ENCODE peak calls at places on chromosomes 12 and 14, in seven cellular contexts. One of them, this sample, is unnamed. For H3K4me1, the result is how much of the 10 kb centered on the place peaks cover.

GRCh38 chr12:102481705-102482104 is 1.3 kb upstream of the IGF1 start:
- DNase-seq in tibial nerve: no peak
- DNase-seq in fibroblast of lung: no peak
- DNase-seq in GM23338: no peak
- DNase-seq in psoas muscle: no peak
- DNase-seq in heart left ventricle: no peak
- DNase-seq in OCI-LY7: no peak
- DNase-seq in this sample: no peak

GRCh38 chr12:25972783-25973182 is 14.3 kb downstream of the RASSF8 start:
- DNase-seq in tibial nerve: no peak
- DNase-seq in fibroblast of lung: peak
- DNase-seq in GM23338: no peak
- DNase-seq in psoas muscle: no peak
- DNase-seq in heart left ventricle: no peak
- DNase-seq in OCI-LY7: no peak
- DNase-seq in this sample: no peak

GRCh38 chr12:109987615-109988014 is 8.6 kb downstream of the GIT2 start:
- DNase-seq in tibial nerve: no peak
- DNase-seq in fibroblast of lung: no peak
- DNase-seq in GM23338: no peak
- DNase-seq in psoas muscle: no peak
- DNase-seq in heart left ventricle: no peak
- DNase-seq in OCI-LY7: no peak
- DNase-seq in this sample: no peak

GRCh38 chr14:99527427-99528076 is 46.3 kb downstream of the CCNK start:
- DNase-seq in tibial nerve: no peak
- DNase-seq in fibroblast of lung: no peak
- DNase-seq in GM23338: no peak
- DNase-seq in psoas muscle: no peak
- DNase-seq in heart left ventricle: no peak
- DNase-seq in OCI-LY7: no peak
- DNase-seq in this sample: no peak

GRCh38 chr12:6752181-6752930 is 585 bp downstream of the MLF2 start:
- DNase-seq in tibial nerve: no peak
- DNase-seq in fibroblast of lung: peak
- DNase-seq in GM23338: peak
- DNase-seq in psoas muscle: no peak
- DNase-seq in heart left ventricle: peak
- DNase-seq in OCI-LY7: peak
- DNase-seq in this sample: no peak

GRCh38 chr14:30569216-30569902 is 10.4 kb downstream of the G2E3 start:
- DNase-seq in tibial nerve: no peak
- DNase-seq in fibroblast of lung: no peak
- DNase-seq in GM23338: peak
- DNase-seq in psoas muscle: no peak
- DNase-seq in heart left ventricle: no peak
- DNase-seq in OCI-LY7: no peak
- DNase-seq in this sample: no peak

GRCh38 chr14:55274760-55275159 is 3.5 kb downstream of the FBXO34 start:
- DNase-seq in tibial nerve: no peak
- DNase-seq in fibroblast of lung: peak
- DNase-seq in GM23338: no peak
- DNase-seq in psoas muscle: no peak
- DNase-seq in heart left ventricle: no peak
- DNase-seq in OCI-LY7: no peak
- DNase-seq in this sample: no peak

GRCh38 chr14:97077253-97077653 is 280.1 kb downstream of the VRK1 start:
- DNase-seq in tibial nerve: peak
- DNase-seq in fibroblast of lung: no peak
- DNase-seq in GM23338: no peak
- DNase-seq in psoas muscle: no peak
- DNase-seq in heart left ventricle: peak
- DNase-seq in OCI-LY7: no peak
- DNase-seq in this sample: peak

GRCh38 chr12:39490500-39491276 is 47.8 kb upstream of the KIF21A start:
- DNase-seq in tibial nerve: no peak
- DNase-seq in fibroblast of lung: peak
- DNase-seq in GM23338: no peak
- DNase-seq in psoas muscle: no peak
- DNase-seq in heart left ventricle: no peak
- DNase-seq in OCI-LY7: no peak
- DNase-seq in this sample: no peak

GRCh38 chr14:90454041-90455000 is 57.5 kb downstream of the CALM1 start:
- DNase-seq in tibial nerve: peak
- DNase-seq in fibroblast of lung: peak
- DNase-seq in GM23338: peak
- DNase-seq in psoas muscle: peak
- DNase-seq in heart left ventricle: peak
- DNase-seq in OCI-LY7: peak
- DNase-seq in this sample: peak

GRCh38 chr14:84087986-84088531 is 1441.9 kb upstream of the FLRT2 start:
- DNase-seq in tibial nerve: no peak
- DNase-seq in fibroblast of lung: peak
- DNase-seq in GM23338: no peak
- DNase-seq in psoas muscle: no peak
- DNase-seq in heart left ventricle: no peak
- DNase-seq in OCI-LY7: no peak
- DNase-seq in this sample: no peak

GRCh38 chr12:27501956-27502562 is 21.9 kb upstream of the PPFIBP1 start:
- DNase-seq in tibial nerve: no peak
- DNase-seq in fibroblast of lung: no peak
- DNase-seq in GM23338: no peak
- DNase-seq in psoas muscle: no peak
- DNase-seq in heart left ventricle: no peak
- DNase-seq in OCI-LY7: no peak
- DNase-seq in this sample: no peak

GRCh38 chr14:76050797-76051392 is 65.3 kb downstream of the IFT43 start:
- DNase-seq in tibial nerve: peak
- DNase-seq in fibroblast of lung: peak
- DNase-seq in GM23338: peak
- DNase-seq in psoas muscle: no peak
- DNase-seq in heart left ventricle: peak
- DNase-seq in OCI-LY7: peak
- DNase-seq in this sample: peak

GRCh38 chr14:52069617-52070431 is 965 bp upstream of the NID2 start:
- DNase-seq in tibial nerve: peak
- DNase-seq in fibroblast of lung: peak
- DNase-seq in GM23338: peak
- DNase-seq in psoas muscle: no peak
- DNase-seq in heart left ventricle: no peak
- DNase-seq in OCI-LY7: no peak
- DNase-seq in this sample: no peak

GRCh38 chr14:94474581-94475031 is 1.4 kb downstream of the SERPINA9 start:
- DNase-seq in tibial nerve: no peak
- DNase-seq in fibroblast of lung: no peak
- DNase-seq in GM23338: peak
- DNase-seq in psoas muscle: no peak
- DNase-seq in heart left ventricle: no peak
- DNase-seq in OCI-LY7: no peak
- DNase-seq in this sample: no peak

GRCh38 chr12:19088576-19088975 is 41.0 kb upstream of the PLEKHA5 start:
- DNase-seq in tibial nerve: no peak
- DNase-seq in fibroblast of lung: no peak
- DNase-seq in GM23338: no peak
- DNase-seq in psoas muscle: no peak
- DNase-seq in heart left ventricle: no peak
- DNase-seq in OCI-LY7: no peak
- DNase-seq in this sample: no peak

GRCh38 chr12:46386360-46386867 is 13.8 kb upstream of the SLC38A2 start:
- DNase-seq in tibial nerve: no peak
- DNase-seq in fibroblast of lung: peak
- DNase-seq in GM23338: no peak
- DNase-seq in psoas muscle: no peak
- DNase-seq in heart left ventricle: no peak
- DNase-seq in OCI-LY7: no peak
- DNase-seq in this sample: no peak

GRCh38 chr12:122790393-122791075 is 16.2 kb downstream of the CCDC62 start:
- DNase-seq in tibial nerve: no peak
- DNase-seq in fibroblast of lung: no peak
- DNase-seq in GM23338: peak
- DNase-seq in psoas muscle: no peak
- DNase-seq in heart left ventricle: no peak
- DNase-seq in OCI-LY7: no peak
- DNase-seq in this sample: no peak

GRCh38 chr14:75711796-75712211 is 50.8 kb downstream of the TTLL5 start:
- DNase-seq in tibial nerve: no peak
- DNase-seq in fibroblast of lung: peak
- DNase-seq in GM23338: peak
- DNase-seq in psoas muscle: peak
- DNase-seq in heart left ventricle: peak
- DNase-seq in OCI-LY7: no peak
- DNase-seq in this sample: peak

GRCh38 chr12:131380961-131381705 is 329.8 kb upstream of the SFSWAP start:
- DNase-seq in tibial nerve: no peak
- DNase-seq in fibroblast of lung: no peak
- DNase-seq in GM23338: peak
- DNase-seq in psoas muscle: no peak
- DNase-seq in heart left ventricle: no peak
- DNase-seq in OCI-LY7: no peak
- DNase-seq in this sample: no peak

GRCh38 chr12:131380220-131380957 is 330.5 kb upstream of the SFSWAP start:
- DNase-seq in tibial nerve: no peak
- DNase-seq in fibroblast of lung: no peak
- DNase-seq in GM23338: no peak
- DNase-seq in psoas muscle: no peak
- DNase-seq in heart left ventricle: no peak
- DNase-seq in OCI-LY7: no peak
- DNase-seq in this sample: no peak

GRCh38 chr12:131378861-131379665 is 331.8 kb upstream of the SFSWAP start:
- DNase-seq in tibial nerve: no peak
- DNase-seq in fibroblast of lung: no peak
- DNase-seq in GM23338: no peak
- DNase-seq in psoas muscle: no peak
- DNase-seq in heart left ventricle: no peak
- DNase-seq in OCI-LY7: no peak
- DNase-seq in this sample: no peak

GRCh38 chr12:131378176-131378842 is 332.6 kb upstream of the SFSWAP start:
- DNase-seq in tibial nerve: no peak
- DNase-seq in fibroblast of lung: no peak
- DNase-seq in GM23338: no peak
- DNase-seq in psoas muscle: no peak
- DNase-seq in heart left ventricle: no peak
- DNase-seq in OCI-LY7: no peak
- DNase-seq in this sample: no peak

GRCh38 chr12:131379758-131380157 is 331.1 kb upstream of the SFSWAP start:
- DNase-seq in tibial nerve: no peak
- DNase-seq in fibroblast of lung: no peak
- DNase-seq in GM23338: no peak
- DNase-seq in psoas muscle: no peak
- DNase-seq in heart left ventricle: no peak
- DNase-seq in OCI-LY7: no peak
- DNase-seq in this sample: no peak
- H3K4me3 ChIP-seq in tibial nerve: no peak
- H3K4me3 ChIP-seq in fibroblast of lung: no peak
- H3K4me3 ChIP-seq in GM23338: no peak
- H3K4me3 ChIP-seq in psoas muscle: no peak
- H3K4me3 ChIP-seq in heart left ventricle: no peak
- H3K4me3 ChIP-seq in OCI-LY7: no peak
- H3K4me3 ChIP-seq in this sample: no peak

DNA sequence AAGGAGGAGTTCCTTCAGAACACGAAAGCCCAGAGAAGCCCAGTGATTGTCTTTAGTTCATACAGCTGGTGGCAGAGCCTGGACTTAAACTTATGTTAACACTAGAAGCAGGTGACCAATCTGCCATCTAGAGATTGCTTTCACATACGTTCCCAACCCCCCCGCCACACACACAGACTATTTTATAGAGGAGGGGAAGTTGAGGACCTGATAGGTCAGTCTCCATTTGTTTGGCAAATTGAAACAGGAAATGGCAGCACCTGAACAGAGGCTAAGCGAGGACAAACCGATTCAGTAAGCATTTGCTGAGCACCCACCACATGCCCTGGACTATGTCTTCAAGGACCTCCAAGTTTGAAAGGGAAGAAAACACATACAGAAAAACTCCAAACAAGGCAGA is 4.8 kb upstream of the PLEKHD1 start:
- DNase-seq in tibial nerve: no peak
- DNase-seq in fibroblast of lung: no peak
- DNase-seq in GM23338: no peak
- DNase-seq in psoas muscle: no peak
- DNase-seq in heart left ventricle: no peak
- DNase-seq in OCI-LY7: peak
- DNase-seq in this sample: no peak
- H3K4me1 ChIP-seq in tibial nerve: under half
- H3K4me1 ChIP-seq in fibroblast of lung: under half
- H3K4me1 ChIP-seq in GM23338: under half
- H3K4me1 ChIP-seq in psoas muscle: under half
- H3K4me1 ChIP-seq in heart left ventricle: under half
- H3K4me1 ChIP-seq in OCI-LY7: under half
- H3K4me1 ChIP-seq in this sample: under half

GRCh38 chr12:5439333-5439732 is 7.4 kb downstream of the NTF3 start:
- DNase-seq in tibial nerve: no peak
- DNase-seq in fibroblast of lung: no peak
- DNase-seq in GM23338: peak
- DNase-seq in psoas muscle: no peak
- DNase-seq in heart left ventricle: no peak
- DNase-seq in OCI-LY7: peak
- DNase-seq in this sample: no peak
- TF ChIP-seq CTCF in tibial nerve: no peak
- TF ChIP-seq CTCF in fibroblast of lung: no peak
- TF ChIP-seq CTCF in GM23338: no peak
- TF ChIP-seq CTCF in psoas muscle: no peak
- TF ChIP-seq CTCF in heart left ventricle: no peak
- TF ChIP-seq CTCF in OCI-LY7: peak
- TF ChIP-seq CTCF in this sample: no peak

GRCh38 chr12:96422192-96422591 is 22.0 kb upstream of the CDK17 start:
- DNase-seq in tibial nerve: no peak
- DNase-seq in fibroblast of lung: peak
- DNase-seq in GM23338: no peak
- DNase-seq in psoas muscle: no peak
- DNase-seq in heart left ventricle: no peak
- DNase-seq in OCI-LY7: no peak
- DNase-seq in this sample: no peak

GRCh38 chr12:96427269-96427729 is 27.1 kb upstream of the CDK17 start:
- DNase-seq in tibial nerve: no peak
- DNase-seq in fibroblast of lung: peak
- DNase-seq in GM23338: no peak
- DNase-seq in psoas muscle: peak
- DNase-seq in heart left ventricle: peak
- DNase-seq in OCI-LY7: no peak
- DNase-seq in this sample: peak

GRCh38 chr12:96425321-96425720 is 25.1 kb upstream of the CDK17 start:
- DNase-seq in tibial nerve: no peak
- DNase-seq in fibroblast of lung: peak
- DNase-seq in GM23338: no peak
- DNase-seq in psoas muscle: no peak
- DNase-seq in heart left ventricle: no peak
- DNase-seq in OCI-LY7: no peak
- DNase-seq in this sample: no peak

GRCh38 chr12:96424601-96425000 is 24.4 kb upstream of the CDK17 start:
- DNase-seq in tibial nerve: no peak
- DNase-seq in fibroblast of lung: no peak
- DNase-seq in GM23338: no peak
- DNase-seq in psoas muscle: no peak
- DNase-seq in heart left ventricle: no peak
- DNase-seq in OCI-LY7: no peak
- DNase-seq in this sample: no peak

DNA sequence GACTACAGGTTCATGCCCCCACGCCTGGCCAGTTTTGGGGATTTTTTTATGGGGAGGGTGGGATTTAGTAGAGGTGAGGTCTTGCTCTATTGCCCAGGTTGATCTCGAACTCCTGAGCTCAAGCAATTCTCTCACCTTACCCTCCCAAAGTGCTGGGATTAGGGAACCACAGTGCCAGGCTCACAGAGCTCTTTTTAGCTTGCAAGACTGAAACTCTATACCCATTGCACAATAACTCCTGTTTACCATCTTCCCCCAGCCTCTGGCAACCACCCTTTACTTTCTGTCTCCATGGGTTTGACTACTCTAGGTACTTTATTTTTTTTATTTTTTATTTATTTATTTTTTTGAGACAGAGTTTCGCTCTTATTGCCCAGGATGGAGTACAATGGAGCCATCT is 25.7 kb upstream of the CDK17 start:
- DNase-seq in tibial nerve: no peak
- DNase-seq in fibroblast of lung: peak
- DNase-seq in GM23338: no peak
- DNase-seq in psoas muscle: no peak
- DNase-seq in heart left ventricle: no peak
- DNase-seq in OCI-LY7: no peak
- DNase-seq in this sample: no peak
- H3K4me3 ChIP-seq in tibial nerve: no peak
- H3K4me3 ChIP-seq in fibroblast of lung: peak
- H3K4me3 ChIP-seq in GM23338: no peak
- H3K4me3 ChIP-seq in psoas muscle: no peak
- H3K4me3 ChIP-seq in heart left ventricle: no peak
- H3K4me3 ChIP-seq in OCI-LY7: no peak
- H3K4me3 ChIP-seq in this sample: no peak